ENCODE peak calls at places on chromosome X, in five cellular contexts. One of them, this sample, is unnamed.

GRCh38 chrX:52983526-52983925 is 25.2 kb upstream of the FAM156A start:
- DNase-seq in cardiac muscle cell: no peak
- DNase-seq in IMR-90: no peak
- DNase-seq in nephron progenitor cell: no peak
- DNase-seq in BE2C: no peak
- DNase-seq in this sample: no peak

GRCh38 chrX:38837389-38837788 is 36.1 kb downstream of the MID1IP1 start:
- DNase-seq in IMR-90: peak; percentile 44
- DNase-seq in nephron progenitor cell: no peak
- DNase-seq in cardiac muscle cell: no peak
- DNase-seq in BE2C: no peak
- DNase-seq in this sample: no peak

GRCh38 chrX:72461766-72462165 is 110.9 kb downstream of the HDAC8 start:
- DNase-seq in BE2C: no peak
- DNase-seq in cardiac muscle cell: no peak
- DNase-seq in nephron progenitor cell: no peak
- DNase-seq in IMR-90: no peak
- DNase-seq in this sample: no peak

GRCh38 chrX:106415276-106415895 is 196.4 kb upstream of the RADX start:
- DNase-seq in nephron progenitor cell: peak; percentile 8
- DNase-seq in BE2C: peak; percentile 4
- DNase-seq in cardiac muscle cell: peak; percentile 38
- DNase-seq in IMR-90: peak; percentile 13
- DNase-seq in this sample: peak; percentile 3

GRCh38 chrX:69024287-69024686 is 141.0 kb downstream of the PJA1 start:
- DNase-seq in cardiac muscle cell: no peak
- DNase-seq in BE2C: peak; percentile 30
- DNase-seq in IMR-90: no peak
- DNase-seq in nephron progenitor cell: no peak
- DNase-seq in this sample: no peak

GRCh38 chrX:106457802-106458201 is 154.0 kb upstream of the RADX start:
- DNase-seq in BE2C: no peak
- DNase-seq in cardiac muscle cell: no peak
- DNase-seq in IMR-90: no peak
- DNase-seq in nephron progenitor cell: no peak
- DNase-seq in this sample: no peak

GRCh38 chrX:20500949-20501348 is 234.2 kb upstream of the RPS6KA3 start:
- DNase-seq in nephron progenitor cell: no peak
- DNase-seq in cardiac muscle cell: no peak
- DNase-seq in IMR-90: no peak
- DNase-seq in BE2C: no peak
- DNase-seq in this sample: no peak

GRCh38 chrX:3669841-3670240 is 43.6 kb downstream of the PRKX start:
- DNase-seq in nephron progenitor cell: no peak
- DNase-seq in BE2C: no peak
- DNase-seq in IMR-90: no peak
- DNase-seq in cardiac muscle cell: no peak
- DNase-seq in this sample: no peak

GRCh38 chrX:19852014-19853005 is 35.1 kb downstream of the SH3KBP1 start:
- DNase-seq in cardiac muscle cell: no peak
- DNase-seq in IMR-90: peak; percentile 65
- DNase-seq in nephron progenitor cell: no peak
- DNase-seq in BE2C: no peak
- DNase-seq in this sample: no peak

GRCh38 chrX:5648941-5649568 is 579.6 kb downstream of the NLGN4X start:
- DNase-seq in BE2C: no peak
- DNase-seq in nephron progenitor cell: no peak
- DNase-seq in cardiac muscle cell: no peak
- DNase-seq in IMR-90: no peak
- DNase-seq in this sample: no peak

GRCh38 chrX:26915064-26915463 is 548.1 kb downstream of the PPP4R3C start:
- DNase-seq in IMR-90: no peak
- DNase-seq in cardiac muscle cell: no peak
- DNase-seq in nephron progenitor cell: no peak
- DNase-seq in BE2C: no peak
- DNase-seq in this sample: no peak

GRCh38 chrX:48893556-48894348 is 3.8 kb downstream of the TIMM17B start:
- DNase-seq in BE2C: no peak
- DNase-seq in nephron progenitor cell: no peak
- DNase-seq in IMR-90: no peak
- DNase-seq in cardiac muscle cell: no peak
- DNase-seq in this sample: no peak

GRCh38 chrX:40267334-40268118 is 169.8 kb upstream of the BCOR start:
- DNase-seq in cardiac muscle cell: no peak
- DNase-seq in BE2C: no peak
- DNase-seq in IMR-90: no peak
- DNase-seq in nephron progenitor cell: no peak
- DNase-seq in this sample: no peak

GRCh38 chrX:48649109-48649508 is 34.5 kb upstream of the WAS start:
- DNase-seq in cardiac muscle cell: no peak
- DNase-seq in IMR-90: peak; percentile 7
- DNase-seq in nephron progenitor cell: no peak
- DNase-seq in BE2C: no peak
- DNase-seq in this sample: no peak

GRCh38 chrX:74458738-74459137 is 37.4 kb downstream of the SLC16A2 start:
- DNase-seq in cardiac muscle cell: no peak
- DNase-seq in BE2C: no peak
- DNase-seq in nephron progenitor cell: no peak
- DNase-seq in IMR-90: peak; percentile 77
- DNase-seq in this sample: no peak

GRCh38 chrX:100085851-100086250 is 324.2 kb downstream of the PCDH19 start:
- DNase-seq in cardiac muscle cell: no peak
- DNase-seq in IMR-90: no peak
- DNase-seq in BE2C: no peak
- DNase-seq in nephron progenitor cell: no peak
- DNase-seq in this sample: no peak

GRCh38 chrX:9682456-9682855 is 83.2 kb downstream of the GPR143 start:
- DNase-seq in BE2C: no peak
- DNase-seq in cardiac muscle cell: peak; percentile 53
- DNase-seq in nephron progenitor cell: no peak
- DNase-seq in IMR-90: peak; percentile 61
- DNase-seq in this sample: no peak

GRCh38 chrX:33434256-33435092 is 223.1 kb upstream of the DMD start:
- DNase-seq in cardiac muscle cell: peak; percentile 82
- DNase-seq in nephron progenitor cell: peak; percentile 83
- DNase-seq in BE2C: peak; percentile 58
- DNase-seq in IMR-90: peak; percentile 37
- DNase-seq in this sample: peak; percentile 61

GRCh38 chrX:57481514-57481913 is 110.3 kb upstream of the ZXDB start:
- DNase-seq in BE2C: no peak
- DNase-seq in nephron progenitor cell: no peak
- DNase-seq in cardiac muscle cell: no peak
- DNase-seq in IMR-90: no peak
- DNase-seq in this sample: no peak

GRCh38 chrX:10326578-10326977 is 169.8 kb downstream of the CLCN4 start:
- DNase-seq in IMR-90: peak; percentile 43
- DNase-seq in cardiac muscle cell: no peak
- DNase-seq in nephron progenitor cell: no peak
- DNase-seq in BE2C: peak; percentile 43
- DNase-seq in this sample: no peak

GRCh38 chrX:146907391-146908240 is 93.1 kb upstream of the CXorf51A start:
- DNase-seq in BE2C: no peak
- DNase-seq in nephron progenitor cell: no peak
- DNase-seq in cardiac muscle cell: no peak
- DNase-seq in IMR-90: no peak
- DNase-seq in this sample: no peak

GRCh38 chrX:9757366-9757765 is 8.3 kb downstream of the GPR143 start:
- DNase-seq in BE2C: no peak
- DNase-seq in IMR-90: no peak
- DNase-seq in cardiac muscle cell: no peak
- DNase-seq in nephron progenitor cell: no peak
- DNase-seq in this sample: no peak

GRCh38 chrX:136210806-136211205 is 40.4 kb downstream of the MAP7D3 start:
- DNase-seq in BE2C: no peak
- DNase-seq in nephron progenitor cell: no peak
- DNase-seq in cardiac muscle cell: no peak
- DNase-seq in IMR-90: no peak
- DNase-seq in this sample: no peak

GRCh38 chrX:111041018-111041462 is 55.0 kb upstream of the PAK3 start:
- DNase-seq in cardiac muscle cell: no peak
- DNase-seq in BE2C: no peak
- DNase-seq in nephron progenitor cell: no peak
- DNase-seq in IMR-90: peak; percentile 90
- DNase-seq in this sample: no peak

GRCh38 chrX:107599371-107599970 is 28.8 kb upstream of the PRPS1 start:
- DNase-seq in cardiac muscle cell: no peak
- DNase-seq in BE2C: no peak
- DNase-seq in nephron progenitor cell: no peak
- DNase-seq in IMR-90: no peak
- DNase-seq in this sample: no peak

GRCh38 chrX:153398275-153398960 is 2.7 kb downstream of the PNMA6E start:
- DNase-seq in nephron progenitor cell: no peak
- DNase-seq in BE2C: no peak
- DNase-seq in IMR-90: no peak
- DNase-seq in cardiac muscle cell: no peak
- DNase-seq in this sample: no peak

DNA sequence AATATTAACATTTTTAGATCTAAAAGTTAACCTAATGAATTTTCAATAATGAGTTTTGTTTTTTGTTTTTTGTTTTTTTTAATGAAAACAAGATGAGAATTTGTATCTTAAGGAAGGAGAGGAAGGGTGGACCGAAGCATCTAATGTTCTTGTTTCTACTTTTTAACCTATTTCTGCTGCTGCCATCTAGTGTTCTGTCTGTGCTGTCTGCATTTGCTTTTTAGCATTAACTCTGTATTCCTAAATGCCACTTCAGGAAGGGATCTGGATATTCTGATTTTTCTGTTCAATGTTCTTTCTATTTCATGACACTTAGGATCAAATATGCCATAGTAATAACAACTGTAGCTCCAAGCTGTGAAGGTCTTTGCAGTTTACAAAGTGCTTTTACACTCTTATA is 161.7 kb downstream of the BRWD3 start:
- DNase-seq in IMR-90: no peak
- DNase-seq in BE2C: no peak
- DNase-seq in nephron progenitor cell: no peak
- DNase-seq in cardiac muscle cell: peak; percentile 21
- DNase-seq in this sample: no peak
- TF ChIP-seq CTCF in IMR-90: peak; percentile 38
- TF ChIP-seq CTCF in BE2C: peak; percentile 48
- TF ChIP-seq CTCF in nephron progenitor cell: no peak
- TF ChIP-seq CTCF in cardiac muscle cell: peak; percentile 44
- TF ChIP-seq CTCF in this sample: no peak

DNA sequence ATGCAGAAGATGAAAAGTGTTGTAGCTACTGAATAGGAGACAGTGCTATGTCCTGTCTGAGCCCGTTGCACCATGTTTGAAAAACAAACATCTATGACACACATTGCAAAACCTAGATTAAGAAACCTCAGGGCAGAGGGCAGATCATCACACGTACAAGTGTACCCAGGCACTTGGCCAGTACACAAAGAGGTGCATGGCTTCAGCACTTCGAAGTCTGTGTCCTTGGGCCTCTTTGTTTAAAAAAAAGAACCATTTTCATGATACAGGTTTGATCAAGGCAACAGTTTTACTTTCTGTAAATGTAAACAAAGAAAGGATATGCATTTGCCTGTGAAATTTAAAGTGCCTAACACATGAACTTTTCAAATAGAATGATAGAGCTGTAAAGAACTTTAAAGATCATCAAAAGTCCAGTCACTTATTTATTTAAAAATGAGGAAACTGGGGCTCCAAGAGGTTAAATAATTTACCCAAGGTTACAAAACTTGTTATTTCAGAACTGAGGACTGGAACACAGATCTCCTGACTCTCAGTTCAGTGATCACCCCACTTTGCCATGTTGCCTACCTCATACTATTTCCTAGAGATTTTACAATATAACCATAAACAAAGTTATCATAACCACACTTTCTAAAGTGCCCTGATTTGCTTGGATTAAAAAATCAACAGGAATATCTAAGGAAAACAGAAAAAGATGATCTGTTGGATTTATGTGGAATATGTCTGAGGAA is 7.2 kb upstream of the ACSL4 start:
- DNase-seq in BE2C: no peak
- DNase-seq in nephron progenitor cell: no peak
- DNase-seq in cardiac muscle cell: no peak
- DNase-seq in IMR-90: peak; percentile 52
- DNase-seq in this sample: no peak
- TF ChIP-seq CTCF in BE2C: no peak
- TF ChIP-seq CTCF in nephron progenitor cell: no peak
- TF ChIP-seq CTCF in cardiac muscle cell: no peak
- TF ChIP-seq CTCF in IMR-90: no peak
- TF ChIP-seq CTCF in this sample: no peak

DNA sequence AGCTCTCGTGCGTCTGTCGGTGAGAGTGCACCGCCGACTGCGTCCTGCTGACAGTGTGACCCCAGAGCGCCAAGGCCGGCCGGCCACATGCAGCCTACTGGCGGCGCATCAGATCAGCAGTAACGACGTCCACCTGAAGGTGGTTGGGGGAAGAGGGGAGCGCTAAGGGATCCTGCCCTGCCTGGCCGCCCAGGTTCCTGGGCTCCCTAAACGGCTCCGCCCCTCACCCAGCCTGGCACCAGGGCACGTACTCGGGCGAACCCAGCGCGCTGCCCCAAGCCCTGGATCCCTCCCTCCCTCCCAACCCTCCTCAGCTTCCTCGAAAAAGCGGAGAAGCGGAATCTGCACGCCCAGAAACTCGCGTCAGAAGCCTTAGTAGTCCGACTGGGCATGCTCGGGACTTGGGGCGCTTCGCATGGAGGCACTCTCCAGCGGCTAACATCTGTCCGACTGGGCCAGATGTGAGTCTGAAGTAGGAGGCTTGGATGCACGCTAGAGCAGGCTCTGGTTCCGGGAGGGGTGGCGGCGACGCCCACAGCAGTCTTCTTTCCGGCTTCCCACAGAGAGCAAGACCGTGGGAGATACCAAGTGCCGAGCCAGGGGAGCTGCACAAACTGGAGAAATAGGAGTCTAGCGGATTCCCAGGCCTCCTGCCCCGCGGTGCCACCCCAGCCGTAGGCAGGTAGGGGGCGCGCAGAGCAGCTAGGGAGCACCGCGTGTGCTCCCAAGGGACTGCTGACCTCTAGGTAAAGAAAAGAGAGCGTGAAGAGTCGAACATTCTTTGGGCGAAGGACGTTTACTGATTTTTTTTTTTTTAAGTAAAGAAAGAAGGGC is 114.4 kb upstream of the TEX13C start:
- DNase-seq in nephron progenitor cell: peak; percentile 76
- DNase-seq in BE2C: peak; percentile 3
- DNase-seq in IMR-90: no peak
- DNase-seq in cardiac muscle cell: peak; percentile 74
- DNase-seq in this sample: peak; percentile 63
- TF ChIP-seq CTCF in nephron progenitor cell: peak; percentile 48
- TF ChIP-seq CTCF in BE2C: peak; percentile 3
- TF ChIP-seq CTCF in IMR-90: no peak
- TF ChIP-seq CTCF in cardiac muscle cell: no peak
- TF ChIP-seq CTCF in this sample: no peak

GRCh38 chrX:141989802-141990201 is 86.1 kb downstream of the MAGEC1 start:
- DNase-seq in cardiac muscle cell: no peak
- DNase-seq in nephron progenitor cell: no peak
- DNase-seq in BE2C: no peak
- DNase-seq in IMR-90: no peak
- DNase-seq in this sample: no peak

DNA sequence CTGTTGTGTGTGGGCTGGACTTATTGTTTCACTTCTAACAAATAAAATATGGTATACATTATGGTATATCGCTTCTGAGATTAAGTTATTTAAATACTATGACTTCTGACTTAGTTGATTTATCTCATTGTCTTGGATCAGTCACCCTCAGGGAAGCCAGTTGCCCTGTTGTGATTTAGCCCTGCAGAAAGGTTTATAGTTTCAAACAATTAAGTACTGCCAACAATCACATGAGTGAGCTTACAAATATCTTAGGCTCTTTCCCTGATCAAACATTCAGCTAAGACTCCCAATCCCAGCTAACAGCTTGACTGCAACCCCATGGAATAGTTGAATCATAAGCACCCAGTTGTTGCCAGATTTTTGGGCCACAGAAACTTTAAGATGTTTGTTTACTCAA is 85.4 kb downstream of the MAGEC1 start:
- DNase-seq in nephron progenitor cell: no peak
- DNase-seq in IMR-90: no peak
- DNase-seq in BE2C: no peak
- DNase-seq in cardiac muscle cell: no peak
- DNase-seq in this sample: no peak
- TF ChIP-seq CTCF in nephron progenitor cell: no peak
- TF ChIP-seq CTCF in IMR-90: no peak
- TF ChIP-seq CTCF in BE2C: no peak
- TF ChIP-seq CTCF in cardiac muscle cell: no peak
- TF ChIP-seq CTCF in this sample: no peak

This sample was measured in endothelial cell.